ENCODE peak calls at places on chromosome 11, in six cellular contexts. X is ecto neural progenitor cell; F is body of pancreas; H is stimulated activated CD8-positive, alpha-beta memory T cell treated with anti-CD3 and anti-CD28 coated beads, Interleukin-4, amount 100 ng/mL, for 1 hour; B is cerebellum; C is CD4-positive, alpha-beta memory T cell. T is an unnamed sample.

GRCh38 chr11:94067010-94067409 is 45.9 kb downstream of the HEPHL1 start:
- DNase-seq in X (no peak), F (no peak), H (no peak), B (no peak), C (no peak), T (no peak)

GRCh38 chr11:130775306-130776043 is 140.8 kb downstream of the SNX19 start:
- DNase-seq in X (peak; percentile 11), F (no peak), H (no peak), B (no peak), C (no peak), T (peak; percentile 89)

GRCh38 chr11:114478768-114479167 is 39.5 kb downstream of the REXO2 start:
- DNase-seq in X (no peak), F (no peak), H (no peak), B (no peak), C (no peak), T (no peak)

GRCh38 chr11:841981-842369 is 354 bp downstream of the POLR2L start:
- DNase-seq in X (no peak), F (no peak), H (no peak), B (no peak), C (no peak), T (no peak)

GRCh38 chr11:61160487-61161189 is 588 bp downstream of the VPS37C start:
- DNase-seq in X (no peak), F (no peak), H (no peak), B (no peak), C (no peak), T (no peak)

GRCh38 chr11:67247946-67248550 is 18.2 kb upstream of the GRK2 start:
- DNase-seq in X (no peak), F (no peak), H (no peak), B (no peak), C (no peak), T (no peak)

GRCh38 chr11:107741044-107741823 is 29.4 kb upstream of the SLN start:
- DNase-seq in X (no peak), F (no peak), H (no peak), B (no peak), C (no peak), T (no peak)

GRCh38 chr11:108836541-108836940 is 171.7 kb downstream of the DDX10 start:
- DNase-seq in X (no peak), F (no peak), H (no peak), B (no peak), C (no peak), T (no peak)

GRCh38 chr11:45654242-45654641 is 11.2 kb downstream of the CHST1 start:
- DNase-seq in X (no peak), F (no peak), H (no peak), B (peak; percentile 26), C (no peak), T (no peak)